ENCODE peak calls at places on chromosomes 4 and X, in five cellular contexts. I is activated CD8-positive, alpha-beta memory T cell treated with anti-CD3 and anti-CD28 coated beads, Interleukin-2, amount 10 ng/mL, durations not matched to agents 7 days and 5 days; B is esophagus squamous epithelium; Z is HT-29; X is D341Med. W is an unnamed sample.

GRCh38 chr4:66629927-66630326 is 915.4 kb downstream of the CENPC start:
- DNase-seq in I (no peak), B (no peak), Z (no peak), X (no peak), W (no peak)

GRCh38 chr4:80143305-80143679 is 54.0 kb upstream of the PRDM8 start:
- DNase-seq in I (no peak), B (no peak), Z (no peak), X (no peak), W (no peak)

GRCh38 chrX:14497184-14497666 is 32.1 kb upstream of the GLRA2 start:
- DNase-seq in I (peak; percentile 39), B (no peak), Z (no peak), X (no peak), W (peak; percentile 7)

GRCh38 chr4:138945840-138946239 is 69.7 kb upstream of the NOCT start:
- DNase-seq in I (no peak), B (no peak), Z (no peak), X (no peak), W (no peak)

GRCh38 chr4:98345838-98346237 is 84.7 kb downstream of the RAP1GDS1 start:
- DNase-seq in I (no peak), B (no peak), Z (no peak), X (no peak), W (no peak)

GRCh38 chr4:55543858-55544257 is 2.9 kb downstream of the CLOCK start:
- DNase-seq in I (no peak), B (no peak), Z (no peak), X (no peak), W (peak; percentile 18)

GRCh38 chrX:39577206-39577605 is 520.6 kb downstream of the BCOR start:
- DNase-seq in I (no peak), B (no peak), Z (no peak), X (no peak), W (no peak)

GRCh38 chr4:41339812-41340809 is 83.4 kb downstream of the UCHL1 start:
- DNase-seq in I (no peak), B (no peak), Z (no peak), X (peak; percentile 44), W (no peak)

GRCh38 chrX:39162322-39162721 is 361.1 kb downstream of the MID1IP1 start:
- DNase-seq in I (peak; percentile 43), B (no peak), Z (no peak), X (no peak), W (no peak)

GRCh38 chr4:8342651-8343050 is 73.1 kb downstream of the HTRA3 start:
- DNase-seq in I (no peak), B (no peak), Z (no peak), X (peak; percentile 64), W (no peak)

GRCh38 chr4:138958519-138958918 is 57.1 kb upstream of the NOCT start:
- DNase-seq in I (no peak), B (no peak), Z (no peak), X (no peak), W (no peak)

GRCh38 chr4:23429497-23429896 is 460.4 kb downstream of the PPARGC1A start:
- DNase-seq in I (no peak), B (no peak), Z (no peak), X (no peak), W (no peak)

GRCh38 chr4:68518889-68519288 is 57.2 kb downstream of the UGT2B17 start:
- DNase-seq in I (no peak), B (no peak), Z (no peak), X (no peak), W (no peak)

GRCh38 chr4:147924604-147925412 is 192.9 kb downstream of the ARHGAP10 start:
- DNase-seq in I (no peak), B (no peak), Z (peak; percentile 29), X (peak; percentile 65), W (no peak)

GRCh38 chrX:71163010-71163409 is 18.4 kb downstream of the NLGN3 start:
- DNase-seq in I (no peak), B (no peak), Z (no peak), X (no peak), W (no peak)

GRCh38 chrX:17242470-17242869 is 132.5 kb upstream of the NHS start:
- DNase-seq in I (no peak), B (no peak), Z (peak; percentile 91), X (peak; percentile 51), W (peak; percentile 52)

GRCh38 chrX:44903107-44903506 is 30.1 kb downstream of the KDM6A start:
- DNase-seq in I (peak; percentile 41), B (no peak), Z (no peak), X (no peak), W (peak; percentile 47)

W was measured in RPMI8226.